ENCODE peak calls at places on chromosomes 13 and 19, in four cellular contexts. H, Q, U and C are unnamed samples. For H3K27me3, the result is how much of the 10 kb centered on the place peaks cover.

GRCh38 chr19:45779231-45780145 is 2.8 kb downstream of the DMPK start:
- DNase-seq in H (peak), Q (no peak), U (peak), C (peak)

GRCh38 chr13:98327326-98328314 is 150.6 kb upstream of the RNF113B start:
- DNase-seq in H (no peak), Q (no peak), U (no peak), C (no peak)

GRCh38 chr13:43663474-43664090 is 123.2 kb downstream of the ENOX1 start:
- DNase-seq in H (no peak), Q (no peak), U (no peak), C (no peak)

GRCh38 chr19:51882518-51882917 is 5.2 kb downstream of the ZNF577 start:
- DNase-seq in H (no peak), Q (no peak), U (no peak), C (no peak)

GRCh38 chr13:66965146-66965545 is 265.0 kb downstream of the PCDH9 start:
- DNase-seq in H (no peak), Q (no peak), U (no peak), C (no peak)

GRCh38 chr19:33840783-33841182 is 44.1 kb downstream of the KCTD15 start:
- DNase-seq in H (no peak), Q (no peak), U (no peak), C (no peak)

GRCh38 chr13:100247937-100248336 is 159.0 kb downstream of the PCCA start:
- DNase-seq in H (no peak), Q (no peak), U (no peak), C (no peak)

GRCh38 chr13:32581177-32581786 is 5.0 kb upstream of the PDS5B start:
- DNase-seq in H (no peak), Q (no peak), U (no peak), C (no peak)

GRCh38 chr19:58479303-58479702 is 3.2 kb downstream of the ZNF446 start:
- DNase-seq in H (no peak), Q (no peak), U (no peak), C (no peak)

GRCh38 chr13:106367361-106367781 is 168.1 kb downstream of the EFNB2 start:
- DNase-seq in H (no peak), Q (no peak), U (no peak), C (no peak)

GRCh38 chr19:3995619-3996018 is 10.4 kb upstream of the EEF2 start:
- DNase-seq in H (no peak), Q (no peak), U (no peak), C (no peak)

GRCh38 chr19:2625434-2625833 is 77.1 kb downstream of the GNG7 start:
- DNase-seq in H (no peak), Q (no peak), U (peak), C (no peak)

GRCh38 chr19:43762814-43763213 is 8.1 kb upstream of the SMG9 start:
- DNase-seq in H (no peak), Q (no peak), U (no peak), C (no peak)

GRCh38 chr13:76594435-76594834 is 291.8 kb downstream of the KCTD12 start:
- DNase-seq in H (no peak), Q (no peak), U (no peak), C (no peak)

GRCh38 chr19:39765091-39766076 is 13.3 kb upstream of the LEUTX start:
- DNase-seq in H (no peak), Q (no peak), U (no peak), C (no peak)

GRCh38 chr13:110287031-110287828 is 19.7 kb downstream of the COL4A1 start:
- DNase-seq in H (no peak), Q (no peak), U (no peak), C (no peak)

GRCh38 chr13:106484755-106485193 is 50.7 kb downstream of the EFNB2 start:
- DNase-seq in H (no peak), Q (no peak), U (no peak), C (no peak)

GRCh38 chr19:29202281-29202680 is 10.7 kb downstream of the UQCRFS1 start:
- DNase-seq in H (no peak), Q (no peak), U (no peak), C (no peak)

GRCh38 chr19:9793051-9793591 is 24.6 kb upstream of the ZNF846 start:
- DNase-seq in H (peak), Q (peak), U (peak), C (peak)

GRCh38 chr19:14516746-14517438 is 1.3 kb downstream of the DNAJB1 start:
- DNase-seq in H (no peak), Q (no peak), U (no peak), C (no peak)

GRCh38 chr19:6273701-6274601 is 5.8 kb downstream of the MLLT1 start:
- DNase-seq in H (peak), Q (peak), U (peak), C (peak)

GRCh38 chr13:83907196-83907989 is 25.1 kb upstream of the SLITRK1 start:
- DNase-seq in H (no peak), Q (no peak), U (peak), C (no peak)

GRCh38 chr19:21135433-21135832 is 6.4 kb upstream of the ZNF431 start:
- DNase-seq in H (no peak), Q (no peak), U (no peak), C (no peak)

GRCh38 chr13:102400619-102401125 is 1.2 kb downstream of the FGF14 start:
- DNase-seq in H (no peak), Q (no peak), U (peak), C (peak)

GRCh38 chr19:34667349-34668076 is 9.4 kb downstream of the SCGB2B2 start:
- DNase-seq in H (no peak), Q (no peak), U (peak), C (peak)

GRCh38 chr19:47331931-47332547 is at the start of gene C5AR2:
- DNase-seq in H (no peak), Q (no peak), U (peak), C (no peak)

GRCh38 chr13:87147076-87147475 is 524.1 kb upstream of the SLITRK5 start:
- DNase-seq in H (no peak), Q (no peak), U (no peak), C (no peak)

GRCh38 chr13:98386632-98387031 is 190.3 kb downstream of the STK24 start:
- DNase-seq in H (no peak), Q (no peak), U (no peak), C (no peak)

GRCh38 chr13:104460553-104460952 is 1394.3 kb upstream of the SLC10A2 start:
- DNase-seq in H (no peak), Q (no peak), U (no peak), C (no peak)

GRCh38 chr13:94707400-94708021 is 4.8 kb downstream of the SOX21 start:
- DNase-seq in H (no peak), Q (no peak), U (peak), C (no peak)

GRCh38 chr13:93727301-93728141 is 500.9 kb downstream of the GPC6 start:
- DNase-seq in H (no peak), Q (no peak), U (no peak), C (no peak)

GRCh38 chr13:49503951-49504350 is 8.2 kb downstream of the PHF11 start:
- DNase-seq in H (no peak), Q (no peak), U (no peak), C (no peak)

GRCh38 chr13:113639661-113640262 is 18.2 kb downstream of the ATP4B start:
- DNase-seq in H (peak), Q (no peak), U (peak), C (no peak)

GRCh38 chr13:113411216-113412023 is 41.9 kb downstream of the ADPRHL1 start:
- DNase-seq in H (peak), Q (no peak), U (peak), C (peak)

GRCh38 chr13:53005631-53006030 is 23.0 kb upstream of the OLFM4 start:
- DNase-seq in H (no peak), Q (no peak), U (no peak), C (no peak)

GRCh38 chr13:47499358-47500150 is 501.5 kb downstream of the SUCLA2 start:
- DNase-seq in H (no peak), Q (no peak), U (no peak), C (no peak)

GRCh38 chr13:99407906-99408702 is 93.2 kb upstream of the TM9SF2 start:
- DNase-seq in H (no peak), Q (no peak), U (no peak), C (no peak)

GRCh38 chr19:56689198-56689597 is 17.6 kb upstream of the ZNF835 start:
- DNase-seq in H (no peak), Q (no peak), U (no peak), C (no peak)

GRCh38 chr13:27925220-27925991 is 5.6 kb downstream of the PDX1 start:
- DNase-seq in H (no peak), Q (no peak), U (no peak), C (no peak)
- H3K27me3 ChIP-seq in H (under half), Q (under half), U (half or more), C (under half)

DNA sequence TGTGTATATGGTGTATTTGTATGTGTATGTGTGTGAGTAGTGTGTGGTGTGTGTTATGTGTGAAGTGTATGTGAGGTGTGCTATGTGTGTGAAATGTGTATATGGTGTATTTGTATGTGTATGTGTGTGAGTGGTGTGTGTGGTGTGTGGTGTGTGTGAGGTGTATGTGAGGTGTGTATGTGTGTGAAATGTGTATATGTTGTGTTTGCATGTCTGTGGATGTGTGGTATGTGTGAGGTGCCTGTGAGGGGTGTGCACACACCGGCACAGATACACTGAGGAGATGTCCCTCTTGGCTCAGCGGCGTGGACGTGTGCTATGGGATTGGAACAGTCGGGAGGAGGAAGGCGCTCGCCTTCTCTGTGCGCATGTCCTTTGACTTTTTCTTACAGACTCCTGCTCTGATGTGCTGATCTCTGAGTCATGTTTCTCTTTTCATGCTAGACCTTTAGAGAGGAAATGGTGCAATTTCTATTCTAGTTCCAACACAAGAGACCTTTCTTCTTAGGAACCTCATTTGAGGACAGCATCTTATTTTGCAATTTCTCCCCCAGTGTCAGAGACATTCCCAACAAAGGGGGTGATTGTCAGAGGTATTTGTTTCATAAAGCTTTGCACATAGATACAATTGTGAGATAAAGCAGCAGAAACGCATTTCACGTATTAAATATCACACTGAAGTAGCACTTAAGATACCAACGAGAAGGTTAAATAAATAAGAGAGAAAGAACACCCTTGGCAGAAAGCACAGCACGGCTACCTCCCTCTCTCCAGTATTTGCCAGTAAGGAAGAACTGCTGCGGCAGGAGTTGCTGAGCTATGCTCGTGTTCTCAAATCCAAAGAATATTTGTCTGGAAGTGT is 11.3 kb upstream of the TNFRSF19 start:
- DNase-seq in H (peak), Q (no peak), U (no peak), C (no peak)
- H3K4me3 ChIP-seq in H (no peak), Q (peak), U (no peak), C (no peak)

GRCh38 chr19:32363632-32364031 is 18.2 kb downstream of the ZNF507 start:
- DNase-seq in H (no peak), Q (no peak), U (no peak), C (no peak)
- H3K27ac ChIP-seq in H (peak), Q (peak), U (peak), C (peak)

GRCh38 chr19:7413629-7414028 is 64.9 kb downstream of the ARHGEF18 start:
- DNase-seq in H (no peak), Q (no peak), U (no peak), C (no peak)
- H3K27me3 ChIP-seq in H (under half), Q (under half), U (under half), C (under half)